ENCODE peak calls at places on chromosome 17, in five cellular contexts. One of them, this sample, is unnamed.

GRCh38 chr17:740240-741055 is 8.1 kb downstream of the TLCD3A start:
- DNase-seq in NCI-H2171: no peak
- DNase-seq in hypothalamus: no peak
- DNase-seq in transverse colon: peak; percentile 28
- DNase-seq in T-helper 2 cell: no peak
- DNase-seq in this sample: peak; percentile 60

GRCh38 chr17:34598161-34598776 is 18.9 kb downstream of the TMEM132E start:
- DNase-seq in T-helper 2 cell: no peak
- DNase-seq in transverse colon: no peak
- DNase-seq in hypothalamus: peak; percentile 14
- DNase-seq in NCI-H2171: peak; percentile 59
- DNase-seq in this sample: no peak

GRCh38 chr17:43722269-43722619 is 36.3 kb downstream of the SOST start:
- DNase-seq in T-helper 2 cell: no peak
- DNase-seq in NCI-H2171: no peak
- DNase-seq in transverse colon: no peak
- DNase-seq in hypothalamus: no peak
- DNase-seq in this sample: no peak

GRCh38 chr17:41663451-41664171 is 25.1 kb upstream of the EIF1 start:
- DNase-seq in NCI-H2171: no peak
- DNase-seq in T-helper 2 cell: no peak
- DNase-seq in hypothalamus: no peak
- DNase-seq in transverse colon: no peak
- DNase-seq in this sample: no peak

GRCh38 chr17:12983986-12984932 is 33.6 kb downstream of the ELAC2 start:
- DNase-seq in NCI-H2171: no peak
- DNase-seq in hypothalamus: no peak
- DNase-seq in T-helper 2 cell: no peak
- DNase-seq in transverse colon: peak; percentile 19
- DNase-seq in this sample: no peak

GRCh38 chr17:20179031-20179430 is 169.9 kb downstream of the SPECC1 start:
- DNase-seq in transverse colon: no peak
- DNase-seq in NCI-H2171: no peak
- DNase-seq in T-helper 2 cell: no peak
- DNase-seq in hypothalamus: no peak
- DNase-seq in this sample: no peak

GRCh38 chr17:45414997-45415881 is 17.4 kb downstream of the ARHGAP27 start:
- DNase-seq in hypothalamus: no peak
- DNase-seq in T-helper 2 cell: no peak
- DNase-seq in transverse colon: peak; percentile 59
- DNase-seq in NCI-H2171: no peak
- DNase-seq in this sample: peak; percentile 69

GRCh38 chr17:6526362-6527152 is 29.8 kb downstream of the PITPNM3 start:
- DNase-seq in NCI-H2171: no peak
- DNase-seq in transverse colon: no peak
- DNase-seq in T-helper 2 cell: no peak
- DNase-seq in hypothalamus: no peak
- DNase-seq in this sample: no peak

GRCh38 chr17:83203472-83204221 is 124.2 kb downstream of the METRNL start:
- DNase-seq in transverse colon: peak; percentile 8
- DNase-seq in T-helper 2 cell: no peak
- DNase-seq in hypothalamus: no peak
- DNase-seq in NCI-H2171: no peak
- DNase-seq in this sample: peak; percentile 47

GRCh38 chr17:27511154-27511553 is 54.9 kb downstream of the KSR1 start:
- DNase-seq in T-helper 2 cell: no peak
- DNase-seq in hypothalamus: no peak
- DNase-seq in NCI-H2171: no peak
- DNase-seq in transverse colon: no peak
- DNase-seq in this sample: no peak

GRCh38 chr17:68020451-68020779 is 15.1 kb upstream of the KPNA2 start:
- DNase-seq in NCI-H2171: no peak
- DNase-seq in hypothalamus: no peak
- DNase-seq in T-helper 2 cell: no peak
- DNase-seq in transverse colon: no peak
- DNase-seq in this sample: no peak

GRCh38 chr17:2056221-2057129 is 1.6 kb downstream of the HIC1 start:
- DNase-seq in hypothalamus: no peak
- DNase-seq in T-helper 2 cell: no peak
- DNase-seq in transverse colon: peak; percentile 42
- DNase-seq in NCI-H2171: no peak
- DNase-seq in this sample: no peak

GRCh38 chr17:83058478-83059167 is 20.8 kb upstream of the METRNL start:
- DNase-seq in transverse colon: no peak
- DNase-seq in hypothalamus: no peak
- DNase-seq in T-helper 2 cell: no peak
- DNase-seq in NCI-H2171: no peak
- DNase-seq in this sample: peak; percentile 37

This sample was measured in Peyer's patch.